ENCODE peak calls at places on chromosomes 12 and 14, in four cellular contexts. One of them, this sample, is unnamed.

GRCh38 chr14:104978774-104979691 is 859 bp upstream of the AHNAK2 start:
- DNase-seq in bronchial epithelial cell: no peak
- DNase-seq in tibial artery: no peak
- DNase-seq in pancreas: peak
- DNase-seq in this sample: no peak

GRCh38 chr12:46752396-46752795 is 73.4 kb downstream of the SLC38A4 start:
- DNase-seq in bronchial epithelial cell: no peak
- DNase-seq in tibial artery: no peak
- DNase-seq in pancreas: no peak
- DNase-seq in this sample: no peak

GRCh38 chr12:110249105-110249504 is 31.9 kb upstream of the ATP2A2 start:
- DNase-seq in bronchial epithelial cell: no peak
- DNase-seq in tibial artery: peak
- DNase-seq in pancreas: no peak
- DNase-seq in this sample: no peak

GRCh38 chr12:89846473-89846872 is 137.8 kb upstream of the ATP2B1 start:
- DNase-seq in bronchial epithelial cell: no peak
- DNase-seq in tibial artery: no peak
- DNase-seq in pancreas: no peak
- DNase-seq in this sample: no peak

GRCh38 chr12:115444336-115444735 is 760.4 kb upstream of the TBX3 start:
- DNase-seq in bronchial epithelial cell: no peak
- DNase-seq in tibial artery: no peak
- DNase-seq in pancreas: no peak
- DNase-seq in this sample: no peak

GRCh38 chr14:69129264-69129880 is 23.5 kb downstream of the DCAF5 start:
- DNase-seq in bronchial epithelial cell: peak
- DNase-seq in tibial artery: peak
- DNase-seq in pancreas: peak
- DNase-seq in this sample: peak

GRCh38 chr12:98864363-98864762 is 219.3 kb downstream of the APAF1 start:
- DNase-seq in bronchial epithelial cell: no peak
- DNase-seq in tibial artery: no peak
- DNase-seq in pancreas: no peak
- DNase-seq in this sample: no peak

GRCh38 chr12:3991798-3992580 is 118.8 kb upstream of the PARP11 start:
- DNase-seq in bronchial epithelial cell: no peak
- DNase-seq in tibial artery: no peak
- DNase-seq in pancreas: no peak
- DNase-seq in this sample: no peak

GRCh38 chr12:57452937-57453509 is 2.1 kb upstream of the INHBE start:
- DNase-seq in bronchial epithelial cell: peak
- DNase-seq in tibial artery: peak
- DNase-seq in pancreas: peak
- DNase-seq in this sample: peak

GRCh38 chr12:118520428-118520827 is 144.1 kb downstream of the SUDS3 start:
- DNase-seq in bronchial epithelial cell: no peak
- DNase-seq in tibial artery: no peak
- DNase-seq in pancreas: no peak
- DNase-seq in this sample: no peak

GRCh38 chr12:15629108-15629507 is 160.1 kb downstream of the EPS8 start:
- DNase-seq in bronchial epithelial cell: peak
- DNase-seq in tibial artery: peak
- DNase-seq in pancreas: no peak
- DNase-seq in this sample: peak

GRCh38 chr12:27236498-27236897 is 7.6 kb upstream of the STK38L start:
- DNase-seq in bronchial epithelial cell: peak
- DNase-seq in tibial artery: no peak
- DNase-seq in pancreas: no peak
- DNase-seq in this sample: no peak

GRCh38 chr12:9706081-9706685 is 26.7 kb downstream of the CLECL1 start:
- DNase-seq in bronchial epithelial cell: peak
- DNase-seq in tibial artery: no peak
- DNase-seq in pancreas: no peak
- DNase-seq in this sample: no peak

GRCh38 chr14:54894995-54895394 is 7.6 kb downstream of the GCH1 start:
- DNase-seq in bronchial epithelial cell: peak
- DNase-seq in tibial artery: no peak
- DNase-seq in pancreas: no peak
- DNase-seq in this sample: no peak

GRCh38 chr14:103385994-103386491 is 828 bp downstream of the MARK3 start:
- DNase-seq in bronchial epithelial cell: no peak
- DNase-seq in tibial artery: no peak
- DNase-seq in pancreas: peak
- DNase-seq in this sample: no peak

GRCh38 chr12:64099430-64099829 is 122.7 kb downstream of the KICS2 start:
- DNase-seq in bronchial epithelial cell: peak
- DNase-seq in tibial artery: no peak
- DNase-seq in pancreas: no peak
- DNase-seq in this sample: peak

GRCh38 chr12:50222275-50222783 is 55.2 kb upstream of the CERS5 start:
- DNase-seq in bronchial epithelial cell: peak
- DNase-seq in tibial artery: peak
- DNase-seq in pancreas: no peak
- DNase-seq in this sample: peak

GRCh38 chr12:50221228-50222008 is 54.2 kb upstream of the CERS5 start:
- DNase-seq in bronchial epithelial cell: peak
- DNase-seq in tibial artery: no peak
- DNase-seq in pancreas: no peak
- DNase-seq in this sample: peak

GRCh38 chr12:50220357-50221061 is 53.3 kb upstream of the CERS5 start:
- DNase-seq in bronchial epithelial cell: peak
- DNase-seq in tibial artery: no peak
- DNase-seq in pancreas: no peak
- DNase-seq in this sample: no peak

GRCh38 chr12:50219544-50219943 is 52.4 kb upstream of the CERS5 start:
- DNase-seq in bronchial epithelial cell: no peak
- DNase-seq in tibial artery: no peak
- DNase-seq in pancreas: no peak
- DNase-seq in this sample: no peak

GRCh38 chr12:50224026-50224692 is 57.0 kb upstream of the CERS5 start:
- DNase-seq in bronchial epithelial cell: peak
- DNase-seq in tibial artery: no peak
- DNase-seq in pancreas: no peak
- DNase-seq in this sample: no peak
- H3K4me3 ChIP-seq in bronchial epithelial cell: no peak
- H3K4me3 ChIP-seq in tibial artery: no peak
- H3K4me3 ChIP-seq in pancreas: no peak
- H3K4me3 ChIP-seq in this sample: no peak

DNA sequence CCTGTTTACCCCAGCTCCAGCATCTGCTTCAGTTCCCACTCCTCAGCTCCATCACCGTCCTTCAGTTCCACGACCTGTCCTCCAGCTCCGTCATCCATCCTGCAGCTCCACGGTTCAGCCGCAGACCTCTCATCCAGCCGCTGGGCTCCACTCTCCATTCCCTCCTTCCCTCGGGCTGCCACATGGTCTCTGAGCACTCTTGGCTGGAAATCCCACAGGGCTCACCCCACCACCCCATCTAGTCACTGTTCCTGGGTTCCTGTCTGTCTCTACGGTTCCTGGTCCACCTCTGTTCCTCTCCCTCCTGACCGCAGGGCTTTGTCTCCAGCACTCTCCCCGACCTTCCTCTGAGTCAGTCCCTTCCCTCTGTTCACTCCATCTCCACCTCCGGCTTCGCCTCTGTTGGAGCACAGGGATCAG is 3.2 kb upstream of the P3H3 start:
- DNase-seq in bronchial epithelial cell: peak
- DNase-seq in tibial artery: no peak
- DNase-seq in pancreas: no peak
- DNase-seq in this sample: no peak
- H3K4me3 ChIP-seq in bronchial epithelial cell: no peak
- H3K4me3 ChIP-seq in tibial artery: no peak
- H3K4me3 ChIP-seq in pancreas: no peak
- H3K4me3 ChIP-seq in this sample: peak

DNA sequence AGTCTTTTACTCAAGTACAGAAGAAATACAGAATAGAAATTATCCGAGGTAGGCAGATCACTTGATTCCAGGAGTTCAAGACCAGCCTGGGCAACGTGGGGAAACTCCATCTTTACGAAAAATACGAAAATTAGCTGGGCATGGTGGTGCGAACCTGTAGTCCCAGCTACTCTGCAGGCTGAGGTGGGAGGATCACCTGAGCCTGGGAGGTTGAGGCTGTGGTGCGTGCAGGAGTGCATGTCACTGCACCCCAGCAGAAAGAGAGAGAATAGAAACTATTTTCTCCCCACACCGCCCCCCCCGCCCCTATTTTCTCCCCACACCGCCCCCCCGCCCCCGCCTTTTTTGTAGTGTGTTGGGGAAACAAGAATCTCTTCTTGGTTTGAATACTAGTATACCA is 2.2 kb downstream of the DNM1L start:
- DNase-seq in bronchial epithelial cell: no peak
- DNase-seq in tibial artery: no peak
- DNase-seq in pancreas: no peak
- DNase-seq in this sample: no peak
- H3K4me3 ChIP-seq in bronchial epithelial cell: no peak
- H3K4me3 ChIP-seq in tibial artery: no peak
- H3K4me3 ChIP-seq in pancreas: no peak
- H3K4me3 ChIP-seq in this sample: no peak

GRCh38 chr12:75481774-75482173 is 1.2 kb downstream of the GLIPR1 start:
- DNase-seq in bronchial epithelial cell: peak
- DNase-seq in tibial artery: no peak
- DNase-seq in pancreas: no peak
- DNase-seq in this sample: peak

GRCh38 chr12:75483411-75483810 is 2.9 kb downstream of the GLIPR1 start:
- DNase-seq in bronchial epithelial cell: no peak
- DNase-seq in tibial artery: peak
- DNase-seq in pancreas: no peak
- DNase-seq in this sample: no peak

GRCh38 chr12:75480469-75480949 is at the start of gene GLIPR1:
- DNase-seq in bronchial epithelial cell: peak
- DNase-seq in tibial artery: peak
- DNase-seq in pancreas: peak
- DNase-seq in this sample: peak

GRCh38 chr12:75481013-75481705 is 604 bp downstream of the GLIPR1 start:
- DNase-seq in bronchial epithelial cell: no peak
- DNase-seq in tibial artery: no peak
- DNase-seq in pancreas: no peak
- DNase-seq in this sample: no peak

DNA sequence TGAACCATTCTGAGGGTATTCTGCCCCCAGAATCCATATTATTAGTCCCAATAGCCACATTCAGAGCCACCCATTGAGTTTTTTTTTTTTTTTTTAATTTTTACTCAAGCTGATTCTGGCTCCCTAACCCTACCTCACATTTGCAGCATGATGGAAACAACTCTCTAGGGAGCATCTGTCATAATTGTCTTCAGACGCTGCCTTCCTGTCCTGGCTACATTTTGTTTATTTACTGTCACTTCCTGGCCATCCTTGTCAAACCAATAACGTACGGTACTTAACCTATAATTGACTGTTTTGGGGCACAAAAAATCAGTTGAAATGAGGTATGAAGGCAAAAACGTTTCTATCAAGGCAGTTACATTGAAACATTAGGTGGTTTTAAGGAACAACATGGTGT is 2.1 kb downstream of the GLIPR1 start:
- DNase-seq in bronchial epithelial cell: no peak
- DNase-seq in tibial artery: no peak
- DNase-seq in pancreas: no peak
- DNase-seq in this sample: no peak
- H3K4me3 ChIP-seq in bronchial epithelial cell: no peak
- H3K4me3 ChIP-seq in tibial artery: peak
- H3K4me3 ChIP-seq in pancreas: no peak
- H3K4me3 ChIP-seq in this sample: peak